ENCODE peak calls at places on chromosome 12, in eight cellular contexts. V is fibroblast of the aortic adventitia, C is RWPE1, G is mucosa of descending colon, M is mesothelial cell of epicardium, X is neural progenitor cell, I is HCT116, N is spleen. S is an unnamed sample.

GRCh38 chr12:129607293-129607692 is 296.5 kb downstream of the TMEM132D start:
- DNase-seq in N (no peak), C (no peak), M (no peak), V (no peak), G (no peak), I (no peak), X (peak; percentile 88), S (no peak)

GRCh38 chr12:27123642-27124041 is 41.3 kb upstream of the C12orf71 start:
- DNase-seq in M (no peak), I (no peak), V (peak; percentile 33), G (no peak), C (peak; percentile 31), N (no peak), X (peak; percentile 14), S (no peak)

GRCh38 chr12:45231515-45232145 is 15.7 kb downstream of the ANO6 start:
- DNase-seq in X (no peak), N (no peak), V (peak; percentile 87), I (no peak), M (no peak), C (peak; percentile 30), G (no peak), S (peak; percentile 54)

GRCh38 chr12:22268406-22268805 is 66.1 kb downstream of the ST8SIA1 start:
- DNase-seq in G (no peak), I (no peak), C (no peak), X (no peak), M (no peak), V (no peak), N (no peak), S (no peak)

GRCh38 chr12:20523658-20524057 is 155.3 kb downstream of the PDE3A start:
- DNase-seq in C (no peak), I (no peak), M (no peak), G (no peak), X (no peak), N (no peak), V (peak; percentile 33), S (peak; percentile 3)

GRCh38 chr12:25883026-25883928 is 75.2 kb upstream of the RASSF8 start:
- DNase-seq in V (no peak), G (no peak), C (no peak), M (no peak), I (no peak), N (no peak), X (no peak), S (no peak)

GRCh38 chr12:100601626-100602025 is 28.1 kb downstream of the GAS2L3 start:
- DNase-seq in G (no peak), C (no peak), X (no peak), N (no peak), M (no peak), V (no peak), I (no peak), S (no peak)

GRCh38 chr12:56046027-56046780 is 4.5 kb downstream of the RPS26 start:
- DNase-seq in M (no peak), N (peak; percentile 45), V (no peak), X (no peak), I (no peak), C (no peak), G (no peak), S (peak; percentile 6)

GRCh38 chr12:50387972-50388478 is 8.4 kb downstream of the FAM186A start:
- DNase-seq in I (no peak), M (no peak), G (no peak), X (no peak), N (no peak), V (peak; percentile 29), C (no peak), S (no peak)

GRCh38 chr12:110844551-110845395 is 2.0 kb upstream of the CCDC63 start:
- DNase-seq in I (no peak), C (peak; percentile 62), N (no peak), X (no peak), V (peak; percentile 89), M (no peak), G (no peak), S (peak; percentile 21)

GRCh38 chr12:112166051-112167015 is 41.0 kb downstream of the TRAFD1 start:
- DNase-seq in X (no peak), C (no peak), G (no peak), I (no peak), M (no peak), V (no peak), N (peak; percentile 63), S (no peak)

GRCh38 chr12:79706676-79707075 is 15.9 kb upstream of the PAWR start:
- DNase-seq in M (no peak), G (no peak), X (no peak), V (no peak), N (no peak), C (no peak), I (no peak), S (peak; percentile 33)

DNA sequence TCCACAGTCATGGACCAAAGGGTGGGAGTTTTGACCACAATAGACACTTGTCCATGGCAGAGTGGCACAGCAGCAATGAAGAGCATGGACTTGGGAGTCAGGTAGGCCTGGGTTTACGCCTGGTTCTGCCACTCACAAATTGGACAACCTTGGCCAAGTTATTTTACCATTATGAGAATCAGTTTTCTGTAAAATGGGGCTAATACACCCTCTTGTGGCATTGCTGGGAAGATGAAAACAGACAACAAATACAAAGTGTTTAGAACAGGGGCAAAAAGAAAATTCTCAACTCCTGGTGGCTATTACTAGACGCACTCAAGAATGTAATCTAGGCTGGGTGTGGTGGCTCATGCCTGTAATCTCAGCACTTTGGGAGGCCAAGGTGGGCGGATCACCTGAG is 2.6 kb downstream of the C12orf43 start:
- DNase-seq in M (no peak), V (no peak), N (no peak), X (no peak), I (no peak), G (no peak), C (no peak), S (no peak)
- TF ChIP-seq CTCF in M (no peak), V (no peak), N (no peak), X (no peak), I (peak; percentile 8), G (no peak), C (no peak), S (no peak)

DNA sequence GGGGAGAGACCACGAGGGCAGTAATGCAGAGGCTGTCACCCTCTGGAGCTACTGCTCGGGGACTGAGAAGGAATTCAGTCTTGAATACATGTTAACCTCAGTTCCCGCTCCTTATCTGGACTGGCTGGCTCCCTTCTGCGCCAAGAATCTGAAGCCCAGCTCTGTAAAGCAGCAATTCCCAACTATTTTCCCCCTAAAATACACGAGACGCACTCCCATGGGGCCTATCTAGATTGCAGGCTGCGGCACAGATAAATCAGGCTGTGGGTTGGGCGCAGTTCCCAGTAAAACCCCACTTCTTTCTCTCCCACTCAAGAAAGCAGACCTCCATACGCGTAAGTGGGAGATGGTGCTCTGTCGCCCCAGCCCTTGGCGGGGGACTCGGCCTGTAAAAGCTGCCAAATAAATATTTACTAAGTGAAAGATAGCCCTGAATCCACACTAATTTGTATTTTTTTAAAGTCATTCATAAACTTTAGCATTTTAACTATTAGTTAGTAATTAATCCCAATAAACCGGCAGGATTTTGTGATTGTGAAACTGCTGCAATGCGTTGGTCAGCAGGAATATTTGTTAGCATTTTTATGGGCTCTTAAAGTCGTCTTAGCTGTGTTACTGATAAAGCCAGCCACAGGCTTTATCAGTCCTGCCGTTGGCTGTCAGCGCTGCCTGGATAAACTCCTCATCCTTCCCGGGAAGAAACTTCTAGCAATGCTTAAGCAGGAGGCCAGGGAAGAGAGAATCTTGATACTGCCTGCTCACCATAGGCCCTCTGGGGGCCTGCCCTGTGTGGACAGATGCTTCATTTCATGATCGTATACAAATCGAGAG is 17.8 kb downstream of the FBXL14 start:
- DNase-seq in X (no peak), N (no peak), C (no peak), I (no peak), V (peak; percentile 94), M (peak; percentile 74), G (no peak), S (peak; percentile 76)
- TF ChIP-seq CTCF in X (no peak), N (no peak), C (no peak), I (no peak), V (peak; percentile 25), M (no peak), G (no peak), S (no peak)

GRCh38 chr12:7108928-7109920 is at the start of gene C1RL:
- DNase-seq in V (peak; percentile 88), C (peak; percentile 73), G (peak; percentile 89), M (peak; percentile 92), N (peak; percentile 96), X (peak; percentile 84), I (peak; percentile 50), S (peak; percentile 94)
- TF ChIP-seq CTCF in V (peak; percentile 99), C (peak; percentile 82), G (peak; percentile 97), M (peak; percentile 89), N (peak; percentile 98), X (peak; percentile 93), I (peak; percentile 95), S (peak; percentile 94)

DNA sequence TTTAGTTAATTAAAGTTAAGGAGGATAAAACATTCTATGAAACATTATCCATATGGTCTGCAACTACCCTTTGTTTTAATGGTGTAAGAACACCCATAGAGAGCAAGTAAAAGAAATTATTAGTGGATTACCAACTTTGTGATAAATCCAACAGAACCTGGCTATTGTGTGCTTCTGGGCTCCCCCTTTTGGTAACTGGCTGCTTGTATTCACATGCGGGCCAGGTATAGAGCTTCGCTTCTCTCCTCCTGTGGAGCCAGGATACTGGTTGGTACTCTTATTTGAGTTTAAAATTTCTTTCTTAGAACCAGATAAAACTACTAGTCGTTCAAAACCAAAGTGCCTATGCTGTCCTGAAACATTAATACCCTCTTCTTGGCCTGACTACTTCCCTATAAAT is 81.0 kb downstream of the PTPRR start:
- DNase-seq in C (no peak), M (no peak), X (no peak), V (no peak), G (no peak), I (no peak), N (no peak), S (no peak)
- TF ChIP-seq CTCF in C (no peak), M (no peak), X (peak; percentile 15), V (no peak), G (no peak), I (peak; percentile 10), N (no peak), S (no peak)

GRCh38 chr12:4553943-4554342 is 8.1 kb upstream of the DYRK4 start:
- DNase-seq in X (no peak), C (no peak), G (no peak), V (no peak), M (no peak), I (no peak), N (no peak), S (no peak)

GRCh38 chr12:4562034-4562657 is at the start of gene DYRK4:
- DNase-seq in M (peak; percentile 68), V (peak; percentile 64), N (peak; percentile 87), X (peak; percentile 98), C (peak; percentile 51), G (peak; percentile 90), I (no peak), S (peak; percentile 70)

GRCh38 chr12:4555804-4556203 is 6.2 kb upstream of the DYRK4 start:
- DNase-seq in G (no peak), C (no peak), X (no peak), N (no peak), V (peak; percentile 9), I (no peak), M (no peak), S (peak; percentile 27)

GRCh38 chr12:4556730-4557519 is 5.1 kb upstream of the DYRK4 start:
- DNase-seq in X (no peak), M (no peak), C (no peak), V (no peak), G (no peak), I (no peak), N (no peak), S (no peak)
- TF ChIP-seq CTCF in X (no peak), M (no peak), C (no peak), V (no peak), G (no peak), I (no peak), N (no peak), S (no peak)